ENCODE peak calls at places on chromosomes 1 and 21, in seven cellular contexts. X is pulmonary artery endothelial cell, Z is endothelial cell of umbilical vein, Y is T-helper 2 cell, A is glutamatergic neuron, I is BJ, M is H9. H is an unnamed sample.

GRCh38 chr1:87795615-87796337 is 467.1 kb downstream of the LMO4 start:
- DNase-seq in X (no peak), Z (no peak), Y (no peak), A (no peak), I (no peak), M (no peak), H (no peak)

GRCh38 chr1:10065344-10065685 is 32.6 kb downstream of the UBE4B start:
- DNase-seq in X (no peak), Z (peak), Y (no peak), A (no peak), I (no peak), M (no peak), H (peak)

GRCh38 chr1:74713849-74714248 is 19.0 kb downstream of the CRYZ start:
- DNase-seq in X (no peak), Z (no peak), Y (no peak), A (no peak), I (no peak), M (no peak), H (no peak)

GRCh38 chr1:169485427-169486280 is at the start of gene SLC19A2:
- DNase-seq in X (peak), Z (peak), Y (peak), A (peak), I (peak), M (peak), H (peak)

GRCh38 chr1:199855580-199855979 is 171.9 kb upstream of the NR5A2 start:
- DNase-seq in X (no peak), Z (peak), Y (no peak), A (no peak), I (no peak), M (no peak), H (no peak)

GRCh38 chr21:15326032-15326867 is 261.4 kb upstream of the NRIP1 start:
- DNase-seq in X (no peak), Z (no peak), Y (no peak), A (no peak), I (no peak), M (no peak), H (no peak)

GRCh38 chr1:80668370-80668769 is 1132.4 kb upstream of the ADGRL2 start:
- DNase-seq in X (no peak), Z (no peak), Y (no peak), A (no peak), I (no peak), M (no peak), H (no peak)

GRCh38 chr1:54461731-54462596 is 55.8 kb upstream of the SSBP3 start:
- DNase-seq in X (no peak), Z (no peak), Y (no peak), A (no peak), I (no peak), M (no peak), H (peak)

GRCh38 chr1:226100436-226101347 is 38.2 kb downstream of the H3-3A start:
- DNase-seq in X (no peak), Z (peak), Y (peak), A (peak), I (no peak), M (no peak), H (peak)

GRCh38 chr1:155277896-155278688 is 829 bp downstream of the HCN3 start:
- DNase-seq in X (no peak), Z (peak), Y (peak), A (peak), I (no peak), M (peak), H (peak)

GRCh38 chr21:39316062-39316461 is 2.6 kb upstream of the BRWD1 start:
- DNase-seq in X (no peak), Z (no peak), Y (no peak), A (no peak), I (no peak), M (no peak), H (no peak)

GRCh38 chr1:43144228-43144627 is 27.9 kb downstream of the EBNA1BP2 start:
- DNase-seq in X (no peak), Z (no peak), Y (no peak), A (no peak), I (no peak), M (no peak), H (no peak)

GRCh38 chr1:182679684-182680083 is 4.7 kb downstream of the RGS8 start:
- DNase-seq in X (no peak), Z (no peak), Y (no peak), A (no peak), I (no peak), M (no peak), H (no peak)

GRCh38 chr1:110535985-110536384 is 17.0 kb upstream of the KCNA10 start:
- DNase-seq in X (no peak), Z (no peak), Y (no peak), A (no peak), I (no peak), M (no peak), H (no peak)

GRCh38 chr1:53614231-53615021 is 124.5 kb downstream of the GLIS1 start:
- DNase-seq in X (no peak), Z (no peak), Y (no peak), A (no peak), I (no peak), M (peak), H (peak)

GRCh38 chr1:21175324-21175669 is 1.4 kb downstream of the EIF4G3 start:
- DNase-seq in X (no peak), Z (no peak), Y (peak), A (no peak), I (no peak), M (no peak), H (peak)

GRCh38 chr1:202281316-202282016 is 60.3 kb downstream of the UBE2T start:
- DNase-seq in X (peak), Z (peak), Y (no peak), A (no peak), I (no peak), M (no peak), H (no peak)

H was measured in upper lobe of right lung.